ENCODE peak calls at places on chromosomes 4 and X, in six cellular contexts. B is AG04450, C is body of pancreas, L is WERI-Rb-1, N is pancreas, Y is kidney epithelial cell. A is an unnamed sample.

GRCh38 chrX:118182050-118182449 is 65.4 kb upstream of the KLHL13 start:
- DNase-seq in N (no peak), L (no peak), B (no peak), Y (peak; percentile 21), C (no peak), A (no peak)

GRCh38 chr4:101346562-101347266 is 612 bp downstream of the PPP3CA start:
- DNase-seq in L (peak; percentile 62), B (no peak), N (peak; percentile 68), C (peak; percentile 64), Y (no peak), A (peak; percentile 69)

GRCh38 chrX:32137525-32137924 is 1065.7 kb upstream of the FTHL17 start:
- DNase-seq in N (no peak), B (no peak), C (no peak), Y (no peak), L (no peak), A (no peak)

GRCh38 chr4:143356493-143356892 is 19.8 kb downstream of the GAB1 start:
- DNase-seq in L (no peak), N (no peak), C (no peak), B (no peak), Y (no peak), A (no peak)

GRCh38 chr4:62531731-62532130 is 1331.6 kb downstream of the ADGRL3 start:
- DNase-seq in N (no peak), L (no peak), B (no peak), C (no peak), Y (no peak), A (no peak)

GRCh38 chrX:110003167-110004156 is 548 bp downstream of the TMEM164 start:
- DNase-seq in N (peak; percentile 39), Y (no peak), L (no peak), B (no peak), C (peak; percentile 23), A (peak; percentile 25)

GRCh38 chrX:149131780-149132179 is 373.3 kb downstream of the IDS start:
- DNase-seq in L (no peak), C (no peak), B (no peak), Y (peak; percentile 32), N (no peak), A (no peak)

GRCh38 chr4:21948347-21949072 is at the start of gene KCNIP4:
- DNase-seq in L (peak; percentile 69), Y (no peak), B (no peak), N (no peak), C (no peak), A (peak; percentile 21)

GRCh38 chr4:137530176-137530575 is 2.1 kb downstream of the PCDH18 start:
- DNase-seq in N (no peak), C (no peak), B (no peak), L (no peak), Y (no peak), A (peak; percentile 65)

GRCh38 chr4:65724973-65725372 is 54.7 kb upstream of the EPHA5 start:
- DNase-seq in Y (no peak), L (no peak), C (no peak), N (no peak), B (no peak), A (no peak)

GRCh38 chr4:141654098-141654497 is 17.7 kb downstream of the IL15 start:
- DNase-seq in Y (no peak), C (peak; percentile 19), L (peak; percentile 65), N (no peak), B (no peak), A (peak; percentile 89)

GRCh38 chr4:87949961-87950360 is 25.6 kb upstream of the SPP1 start:
- DNase-seq in N (peak; percentile 39), C (no peak), L (no peak), B (no peak), Y (peak; percentile 69), A (peak; percentile 31)

GRCh38 chr4:46123872-46124755 is at the start of gene GABRG1:
- DNase-seq in B (no peak), L (no peak), C (no peak), Y (no peak), N (no peak), A (no peak)

GRCh38 chr4:1898681-1899080 is 27.5 kb downstream of the NSD2 start:
- DNase-seq in N (no peak), C (no peak), Y (no peak), L (no peak), B (no peak), A (no peak)

GRCh38 chr4:154740462-154740861 is 3.3 kb upstream of the LRAT start:
- DNase-seq in N (no peak), B (no peak), Y (no peak), C (no peak), L (no peak), A (no peak)

GRCh38 chr4:154741131-154741530 is 2.7 kb upstream of the LRAT start:
- DNase-seq in B (no peak), C (no peak), L (no peak), N (no peak), Y (no peak), A (no peak)

GRCh38 chr4:154736774-154737173 is 7.0 kb upstream of the LRAT start:
- DNase-seq in Y (no peak), C (no peak), B (no peak), N (no peak), L (no peak), A (peak; percentile 21)

GRCh38 chr4:154739111-154739510 is 4.7 kb upstream of the LRAT start:
- DNase-seq in C (no peak), L (no peak), B (no peak), Y (no peak), N (no peak), A (no peak)

DNA sequence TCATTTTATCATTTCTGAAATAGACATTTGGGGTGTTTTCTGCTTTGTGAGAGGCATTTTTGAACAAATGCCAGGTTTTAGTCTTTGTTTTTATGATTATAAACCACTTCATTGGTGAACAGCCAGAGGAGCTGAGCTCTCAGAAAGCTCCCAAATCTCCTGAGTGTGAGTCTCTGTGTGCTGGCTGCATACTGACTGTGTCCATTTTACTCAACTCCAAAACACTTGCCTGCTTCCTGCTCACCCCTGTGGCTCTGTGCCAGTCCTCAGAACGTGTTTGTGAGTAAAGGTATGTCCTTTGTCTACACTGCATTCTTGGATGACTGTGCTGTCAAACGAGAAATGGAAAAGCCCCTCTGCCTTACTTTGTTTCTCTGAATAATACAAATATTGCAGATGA is 5.4 kb upstream of the LRAT start:
- DNase-seq in L (no peak), C (no peak), N (no peak), B (no peak), Y (no peak), A (peak; percentile 72)
- H3K4me3 ChIP-seq in L (no peak overlapping the region), C (no peak overlapping the region), N (no peak overlapping the region), B (no peak overlapping the region), Y (no peak overlapping the region), A (no peak overlapping the region)

GRCh38 chrX:1657367-1658082 is 42.7 kb downstream of the ASMT start:
- DNase-seq in L (peak; percentile 95), N (no peak), B (no peak), Y (no peak), C (no peak), A (peak; percentile 16)
- H3K4me3 ChIP-seq in L (peak overlapping the region; percentile 31), N (no peak overlapping the region), B (no peak overlapping the region), Y (no peak overlapping the region), C (no peak overlapping the region), A (no peak overlapping the region)

GRCh38 chr4:183878571-183878970 is 26.5 kb upstream of the STOX2 start:
- DNase-seq in Y (no peak), L (no peak), N (no peak), C (no peak), B (no peak), A (no peak)

GRCh38 chr4:183875251-183875825 is 29.8 kb upstream of the STOX2 start:
- DNase-seq in N (no peak), B (no peak), Y (no peak), L (no peak), C (no peak), A (no peak)

GRCh38 chr4:183872531-183872930 is 32.6 kb upstream of the STOX2 start:
- DNase-seq in B (no peak), C (no peak), N (no peak), L (no peak), Y (no peak), A (no peak)

GRCh38 chr4:183873389-183874185 is 31.5 kb upstream of the STOX2 start:
- DNase-seq in Y (no peak), C (no peak), L (no peak), B (no peak), N (no peak), A (no peak)

DNA sequence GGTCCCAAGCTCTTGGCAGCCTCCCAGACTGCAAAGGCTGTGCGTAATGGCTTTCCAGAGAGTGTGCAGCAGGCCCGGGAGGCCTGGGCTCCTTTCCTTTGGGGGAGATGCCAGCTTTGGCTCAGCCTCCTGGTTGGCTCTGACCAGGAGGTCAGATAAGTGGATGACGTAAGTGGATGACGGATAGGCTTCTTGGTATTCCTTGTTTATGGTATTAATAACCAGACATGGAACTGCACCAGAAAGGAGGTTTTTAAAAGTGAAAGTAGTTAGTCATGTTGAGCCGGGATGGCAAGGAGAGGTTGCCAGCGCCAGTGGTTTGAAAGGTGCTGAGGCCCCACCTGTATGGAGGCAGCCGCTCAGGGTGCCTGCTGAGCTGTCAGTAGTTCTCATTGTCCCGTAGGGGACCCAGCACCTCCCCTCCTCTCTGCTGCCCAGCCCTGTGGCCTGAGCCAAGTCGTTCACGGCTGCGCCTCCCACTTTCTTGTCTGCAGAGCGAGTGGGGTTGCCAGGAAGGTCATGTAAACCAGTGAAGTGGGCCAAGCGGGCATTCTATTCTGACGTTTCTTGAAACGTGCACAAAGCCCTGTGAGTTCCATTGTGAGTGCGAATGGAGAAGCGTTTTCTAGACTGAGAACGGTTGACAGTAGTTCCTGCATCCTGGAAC is 28.7 kb upstream of the STOX2 start:
- DNase-seq in C (peak; percentile 80), N (peak; percentile 77), B (peak; percentile 10), L (no peak), Y (peak; percentile 45), A (peak; percentile 93)
- H3K4me3 ChIP-seq in C (no peak overlapping the region), N (no peak overlapping the region), B (peak overlapping the region; percentile 58), L (no peak overlapping the region), Y (no peak overlapping the region), A (peak overlapping the region; percentile 63)

GRCh38 chr4:123556526-123556925 is 159.9 kb downstream of the SPRY1 start:
- DNase-seq in L (no peak), N (no peak), Y (no peak), B (no peak), C (no peak), A (no peak)

GRCh38 chr4:123553733-123554132 is 157.1 kb downstream of the SPRY1 start:
- DNase-seq in Y (no peak), L (no peak), C (no peak), B (no peak), N (no peak), A (no peak)

GRCh38 chr4:123555500-123556273 is 159.1 kb downstream of the SPRY1 start:
- DNase-seq in B (peak; percentile 21), Y (no peak), N (peak; percentile 94), L (no peak), C (peak; percentile 94), A (peak; percentile 97)

GRCh38 chr4:123554263-123554662 is 157.7 kb downstream of the SPRY1 start:
- DNase-seq in C (no peak), L (no peak), N (no peak), Y (no peak), B (no peak), A (no peak)

DNA sequence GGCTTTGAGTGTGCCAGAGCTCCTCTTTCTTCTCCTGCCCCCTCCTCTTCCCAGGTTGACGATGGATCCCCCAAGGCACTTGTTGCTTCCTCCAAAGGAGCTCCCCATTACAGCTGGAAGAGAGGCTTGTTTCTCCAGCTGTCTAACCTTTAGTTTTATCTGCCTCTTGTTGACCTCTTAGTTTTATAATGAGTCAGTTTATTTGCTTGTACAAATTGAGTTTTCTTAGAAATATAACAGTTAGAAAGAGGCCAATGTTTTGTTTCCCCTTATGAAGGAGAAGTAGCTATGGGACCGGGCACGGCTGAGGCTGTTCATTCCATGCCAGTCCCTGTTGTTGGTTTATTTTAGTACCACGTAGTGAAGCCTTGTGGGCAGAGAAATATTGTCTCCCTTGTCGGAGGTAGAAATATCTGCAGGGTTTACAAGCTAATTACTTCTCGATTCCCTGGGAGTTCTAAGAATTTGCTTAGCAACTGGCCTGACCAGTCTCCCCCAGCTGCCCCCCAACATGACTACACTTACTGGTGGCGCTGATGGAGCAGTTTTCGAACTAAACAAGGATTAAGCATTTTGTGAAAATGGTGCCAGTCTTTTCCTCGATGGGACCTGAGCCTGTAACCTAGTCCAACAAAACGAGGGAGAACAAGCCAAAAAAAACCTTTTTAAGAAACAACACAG is 158.4 kb downstream of the SPRY1 start:
- DNase-seq in Y (no peak), B (no peak), C (no peak), L (no peak), N (no peak), A (peak; percentile 21)
- H3K4me3 ChIP-seq in Y (no peak overlapping the region), B (no peak overlapping the region), C (no peak overlapping the region), L (no peak overlapping the region), N (no peak overlapping the region), A (no peak overlapping the region)